ENCODE peak calls at places on chromosomes 6 and 20, in seven cellular contexts. One of them, this sample, is unnamed.

GRCh38 chr20:33709398-33709797 is 10.7 kb downstream of the PXMP4 start:
- DNase-seq in astrocyte: no peak
- DNase-seq in mammary epithelial cell: no peak
- DNase-seq in GM12878: no peak
- DNase-seq in keratinocyte: no peak
- DNase-seq in endothelial cell of umbilical vein: no peak
- DNase-seq in HCT116: no peak
- DNase-seq in this sample: peak

GRCh38 chr20:58048096-58048702 is 180.3 kb downstream of the ANKRD60 start:
- DNase-seq in astrocyte: peak
- DNase-seq in mammary epithelial cell: peak
- DNase-seq in GM12878: no peak
- DNase-seq in keratinocyte: peak
- DNase-seq in endothelial cell of umbilical vein: peak
- DNase-seq in HCT116: no peak
- DNase-seq in this sample: no peak

GRCh38 chr6:129369737-129370136 is 340.2 kb downstream of the ARHGAP18 start:
- DNase-seq in astrocyte: no peak
- DNase-seq in mammary epithelial cell: no peak
- DNase-seq in GM12878: no peak
- DNase-seq in keratinocyte: no peak
- DNase-seq in endothelial cell of umbilical vein: no peak
- DNase-seq in HCT116: no peak
- DNase-seq in this sample: no peak

GRCh38 chr20:37318046-37318445 is 27.9 kb upstream of the SRC start:
- DNase-seq in astrocyte: no peak
- DNase-seq in mammary epithelial cell: no peak
- DNase-seq in GM12878: no peak
- DNase-seq in keratinocyte: no peak
- DNase-seq in endothelial cell of umbilical vein: no peak
- DNase-seq in HCT116: no peak
- DNase-seq in this sample: no peak

GRCh38 chr20:4052554-4052953 is 37.2 kb upstream of the RNF24 start:
- DNase-seq in astrocyte: no peak
- DNase-seq in mammary epithelial cell: no peak
- DNase-seq in GM12878: no peak
- DNase-seq in keratinocyte: no peak
- DNase-seq in endothelial cell of umbilical vein: no peak
- DNase-seq in HCT116: no peak
- DNase-seq in this sample: no peak

GRCh38 chr20:32585011-32585518 is at the start of gene NOL4L:
- DNase-seq in astrocyte: no peak
- DNase-seq in mammary epithelial cell: peak
- DNase-seq in GM12878: no peak
- DNase-seq in keratinocyte: no peak
- DNase-seq in endothelial cell of umbilical vein: no peak
- DNase-seq in HCT116: no peak
- DNase-seq in this sample: peak

GRCh38 chr20:57458400-57459160 is 66.4 kb downstream of the CTCFL start:
- DNase-seq in astrocyte: no peak
- DNase-seq in mammary epithelial cell: no peak
- DNase-seq in GM12878: no peak
- DNase-seq in keratinocyte: no peak
- DNase-seq in endothelial cell of umbilical vein: no peak
- DNase-seq in HCT116: no peak
- DNase-seq in this sample: no peak

GRCh38 chr20:57509665-57510237 is 15.2 kb downstream of the CTCFL start:
- DNase-seq in astrocyte: no peak
- DNase-seq in mammary epithelial cell: peak
- DNase-seq in GM12878: no peak
- DNase-seq in keratinocyte: no peak
- DNase-seq in endothelial cell of umbilical vein: no peak
- DNase-seq in HCT116: peak
- DNase-seq in this sample: no peak

GRCh38 chr20:43386878-43387277 is 70.8 kb upstream of the SRSF6 start:
- DNase-seq in astrocyte: no peak
- DNase-seq in mammary epithelial cell: no peak
- DNase-seq in GM12878: no peak
- DNase-seq in keratinocyte: no peak
- DNase-seq in endothelial cell of umbilical vein: no peak
- DNase-seq in HCT116: no peak
- DNase-seq in this sample: no peak

GRCh38 chr6:147381734-147382133 is 126.8 kb upstream of the SAMD5 start:
- DNase-seq in astrocyte: peak
- DNase-seq in mammary epithelial cell: no peak
- DNase-seq in GM12878: no peak
- DNase-seq in keratinocyte: no peak
- DNase-seq in endothelial cell of umbilical vein: no peak
- DNase-seq in HCT116: no peak
- DNase-seq in this sample: no peak

GRCh38 chr6:77462359-77463307 is 658 bp downstream of the HTR1B start:
- DNase-seq in astrocyte: peak
- DNase-seq in mammary epithelial cell: no peak
- DNase-seq in GM12878: no peak
- DNase-seq in keratinocyte: no peak
- DNase-seq in endothelial cell of umbilical vein: peak
- DNase-seq in HCT116: no peak
- DNase-seq in this sample: no peak

GRCh38 chr6:139747154-139747553 is 372.7 kb upstream of the CITED2 start:
- DNase-seq in astrocyte: no peak
- DNase-seq in mammary epithelial cell: no peak
- DNase-seq in GM12878: no peak
- DNase-seq in keratinocyte: no peak
- DNase-seq in endothelial cell of umbilical vein: no peak
- DNase-seq in HCT116: no peak
- DNase-seq in this sample: no peak

GRCh38 chr6:55100729-55101128 is 73.6 kb upstream of the HCRTR2 start:
- DNase-seq in astrocyte: no peak
- DNase-seq in mammary epithelial cell: no peak
- DNase-seq in GM12878: no peak
- DNase-seq in keratinocyte: no peak
- DNase-seq in endothelial cell of umbilical vein: no peak
- DNase-seq in HCT116: no peak
- DNase-seq in this sample: no peak

GRCh38 chr6:149128489-149129145 is 188.9 kb upstream of the TAB2 start:
- DNase-seq in astrocyte: no peak
- DNase-seq in mammary epithelial cell: no peak
- DNase-seq in GM12878: no peak
- DNase-seq in keratinocyte: no peak
- DNase-seq in endothelial cell of umbilical vein: peak
- DNase-seq in HCT116: no peak
- DNase-seq in this sample: no peak

GRCh38 chr20:36847009-36847709 is 28.8 kb upstream of the TLDC2 start:
- DNase-seq in astrocyte: peak
- DNase-seq in mammary epithelial cell: peak
- DNase-seq in GM12878: no peak
- DNase-seq in keratinocyte: no peak
- DNase-seq in endothelial cell of umbilical vein: no peak
- DNase-seq in HCT116: no peak
- DNase-seq in this sample: peak

GRCh38 chr20:49993301-49993751 is 10.5 kb downstream of the SNAI1 start:
- DNase-seq in astrocyte: no peak
- DNase-seq in mammary epithelial cell: no peak
- DNase-seq in GM12878: no peak
- DNase-seq in keratinocyte: no peak
- DNase-seq in endothelial cell of umbilical vein: no peak
- DNase-seq in HCT116: no peak
- DNase-seq in this sample: no peak

GRCh38 chr20:266213-266603 is 8.7 kb downstream of the DEFB132 start:
- DNase-seq in astrocyte: no peak
- DNase-seq in mammary epithelial cell: no peak
- DNase-seq in GM12878: no peak
- DNase-seq in keratinocyte: no peak
- DNase-seq in endothelial cell of umbilical vein: no peak
- DNase-seq in HCT116: no peak
- DNase-seq in this sample: no peak

DNA sequence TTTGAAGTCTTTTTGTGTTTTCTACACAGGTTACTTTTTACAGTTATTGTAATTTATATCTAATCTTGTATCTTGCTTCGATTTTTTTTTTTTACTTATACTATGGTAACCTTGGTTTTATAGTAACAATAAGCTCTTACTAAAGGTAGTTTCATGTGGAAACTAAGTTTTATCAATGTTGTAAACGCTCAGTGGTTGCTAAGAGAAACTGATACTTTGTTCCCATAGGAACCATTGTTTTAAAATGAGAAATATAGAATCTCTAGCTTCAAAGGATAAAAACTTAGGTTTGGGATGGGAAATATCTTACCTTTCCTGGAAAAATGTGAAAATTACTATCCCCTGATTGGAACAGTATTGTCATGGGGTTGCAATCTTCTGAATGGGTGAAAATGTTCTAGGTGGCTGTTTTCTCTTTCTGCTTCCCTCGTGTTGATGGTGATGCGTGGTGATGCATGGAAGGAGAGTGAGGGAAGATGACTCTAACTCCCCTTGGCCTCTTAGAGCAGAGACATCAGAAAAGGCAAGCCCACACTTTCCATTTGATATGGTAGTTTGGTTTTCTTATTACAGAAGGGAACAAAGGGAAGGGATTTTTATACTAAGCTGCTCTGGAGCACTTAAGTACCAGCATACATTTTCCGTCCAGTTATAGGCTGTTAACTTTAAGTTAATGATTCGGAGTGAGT is 23.5 kb upstream of the BACH2 start:
- DNase-seq in astrocyte: no peak
- DNase-seq in mammary epithelial cell: no peak
- DNase-seq in GM12878: no peak
- DNase-seq in keratinocyte: no peak
- DNase-seq in endothelial cell of umbilical vein: no peak
- DNase-seq in HCT116: no peak
- DNase-seq in this sample: no peak
- H3K4me3 ChIP-seq in astrocyte: no peak
- H3K4me3 ChIP-seq in mammary epithelial cell: no peak
- H3K4me3 ChIP-seq in GM12878: no peak
- H3K4me3 ChIP-seq in keratinocyte: no peak
- H3K4me3 ChIP-seq in endothelial cell of umbilical vein: no peak
- H3K4me3 ChIP-seq in HCT116: no peak
- H3K4me3 ChIP-seq in this sample: no peak

GRCh38 chr6:125918681-125919566 is 37.6 kb upstream of the HINT3 start:
- DNase-seq in astrocyte: peak
- DNase-seq in mammary epithelial cell: peak
- DNase-seq in GM12878: peak
- DNase-seq in keratinocyte: no peak
- DNase-seq in endothelial cell of umbilical vein: peak
- DNase-seq in HCT116: no peak
- DNase-seq in this sample: peak
- H2AFZ ChIP-seq in astrocyte: no peak
- H2AFZ ChIP-seq in mammary epithelial cell: peak
- H2AFZ ChIP-seq in GM12878: peak
- H2AFZ ChIP-seq in keratinocyte: peak
- H2AFZ ChIP-seq in endothelial cell of umbilical vein: peak
- H2AFZ ChIP-seq in HCT116: no peak
- H2AFZ ChIP-seq in this sample: peak

DNA sequence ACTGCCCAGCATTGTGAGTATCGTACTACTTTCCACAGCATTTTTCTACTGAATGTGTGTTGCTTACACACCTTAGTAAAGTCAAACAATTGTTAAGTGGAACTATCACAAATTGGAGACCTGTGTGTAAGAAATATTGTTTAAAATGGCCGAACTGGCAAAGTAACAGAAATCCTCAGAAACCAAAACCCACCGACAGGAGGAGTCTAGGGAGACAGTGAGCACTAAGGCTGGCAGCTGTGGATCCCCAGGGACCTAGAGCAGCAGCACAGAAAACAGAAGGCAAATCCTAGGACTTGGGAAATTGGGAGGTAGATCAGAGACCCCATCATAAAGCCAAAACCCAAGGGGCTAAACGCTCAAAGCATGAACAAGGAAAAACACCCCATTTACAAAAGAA is 69.9 kb downstream of the SESN1 start:
- DNase-seq in astrocyte: no peak
- DNase-seq in mammary epithelial cell: no peak
- DNase-seq in GM12878: no peak
- DNase-seq in keratinocyte: no peak
- DNase-seq in endothelial cell of umbilical vein: no peak
- DNase-seq in HCT116: no peak
- DNase-seq in this sample: no peak
- TF ChIP-seq CTCF in astrocyte: no peak
- TF ChIP-seq CTCF in mammary epithelial cell: no peak
- TF ChIP-seq CTCF in GM12878: no peak
- TF ChIP-seq CTCF in keratinocyte: no peak
- TF ChIP-seq CTCF in endothelial cell of umbilical vein: no peak
- TF ChIP-seq CTCF in HCT116: no peak
- TF ChIP-seq CTCF in this sample: peak

GRCh38 chr6:137024172-137024990 is 20.4 kb downstream of the IL20RA start:
- DNase-seq in astrocyte: no peak
- DNase-seq in mammary epithelial cell: peak
- DNase-seq in GM12878: no peak
- DNase-seq in keratinocyte: no peak
- DNase-seq in endothelial cell of umbilical vein: no peak
- DNase-seq in HCT116: no peak
- DNase-seq in this sample: no peak

GRCh38 chr6:137016366-137016765 is 28.4 kb downstream of the IL20RA start:
- DNase-seq in astrocyte: peak
- DNase-seq in mammary epithelial cell: no peak
- DNase-seq in GM12878: no peak
- DNase-seq in keratinocyte: no peak
- DNase-seq in endothelial cell of umbilical vein: no peak
- DNase-seq in HCT116: no peak
- DNase-seq in this sample: no peak

GRCh38 chr6:137015943-137016342 is 28.8 kb downstream of the IL20RA start:
- DNase-seq in astrocyte: no peak
- DNase-seq in mammary epithelial cell: no peak
- DNase-seq in GM12878: no peak
- DNase-seq in keratinocyte: no peak
- DNase-seq in endothelial cell of umbilical vein: no peak
- DNase-seq in HCT116: no peak
- DNase-seq in this sample: no peak

GRCh38 chr6:137020771-137021170 is 24.0 kb downstream of the IL20RA start:
- DNase-seq in astrocyte: no peak
- DNase-seq in mammary epithelial cell: no peak
- DNase-seq in GM12878: no peak
- DNase-seq in keratinocyte: no peak
- DNase-seq in endothelial cell of umbilical vein: no peak
- DNase-seq in HCT116: no peak
- DNase-seq in this sample: no peak

GRCh38 chr6:137019476-137020272 is 25.1 kb downstream of the IL20RA start:
- DNase-seq in astrocyte: no peak
- DNase-seq in mammary epithelial cell: no peak
- DNase-seq in GM12878: no peak
- DNase-seq in keratinocyte: no peak
- DNase-seq in endothelial cell of umbilical vein: no peak
- DNase-seq in HCT116: no peak
- DNase-seq in this sample: no peak
- H3K4me3 ChIP-seq in astrocyte: no peak
- H3K4me3 ChIP-seq in mammary epithelial cell: no peak
- H3K4me3 ChIP-seq in GM12878: no peak
- H3K4me3 ChIP-seq in keratinocyte: no peak
- H3K4me3 ChIP-seq in endothelial cell of umbilical vein: no peak
- H3K4me3 ChIP-seq in HCT116: no peak
- H3K4me3 ChIP-seq in this sample: no peak

This sample was measured in osteoblast.